ENCODE peak calls at places on chromosome 10, in seven cellular contexts. One of them, this sample, is unnamed.

GRCh38 chr10:68550747-68551411 is 9.3 kb upstream of the TET1 start:
- DNase-seq in AG08396: peak
- DNase-seq in Calu3: peak
- DNase-seq in HTR-8/SVneo: no peak
- DNase-seq in ascending aorta: peak
- DNase-seq in HL-60: peak
- DNase-seq in SW 1271: peak
- DNase-seq in this sample: peak

GRCh38 chr10:3347413-3348147 is 175.0 kb upstream of the PITRM1 start:
- DNase-seq in HL-60: no peak
- DNase-seq in HTR-8/SVneo: no peak
- DNase-seq in ascending aorta: no peak
- DNase-seq in Calu3: no peak
- DNase-seq in AG08396: no peak
- DNase-seq in SW 1271: no peak
- DNase-seq in this sample: peak

GRCh38 chr10:46272863-46273415 is 13.9 kb upstream of the ANTXRL start:
- DNase-seq in AG08396: no peak
- DNase-seq in Calu3: no peak
- DNase-seq in SW 1271: no peak
- DNase-seq in HL-60: no peak
- DNase-seq in ascending aorta: peak
- DNase-seq in HTR-8/SVneo: no peak
- DNase-seq in this sample: no peak

GRCh38 chr10:77496941-77497420 is 140.6 kb downstream of the KCNMA1 start:
- DNase-seq in ascending aorta: no peak
- DNase-seq in HTR-8/SVneo: no peak
- DNase-seq in Calu3: no peak
- DNase-seq in SW 1271: no peak
- DNase-seq in AG08396: no peak
- DNase-seq in HL-60: no peak
- DNase-seq in this sample: no peak

GRCh38 chr10:71804067-71804466 is 30.7 kb upstream of the VSIR start:
- DNase-seq in SW 1271: no peak
- DNase-seq in AG08396: no peak
- DNase-seq in ascending aorta: no peak
- DNase-seq in HL-60: peak
- DNase-seq in HTR-8/SVneo: no peak
- DNase-seq in Calu3: no peak
- DNase-seq in this sample: no peak

GRCh38 chr10:62491597-62491996 is 117.4 kb downstream of the ZNF365 start:
- DNase-seq in HTR-8/SVneo: no peak
- DNase-seq in SW 1271: no peak
- DNase-seq in ascending aorta: no peak
- DNase-seq in Calu3: no peak
- DNase-seq in AG08396: no peak
- DNase-seq in HL-60: no peak
- DNase-seq in this sample: no peak

GRCh38 chr10:100725041-100725440 is 20.3 kb upstream of the PAX2 start:
- DNase-seq in AG08396: no peak
- DNase-seq in HTR-8/SVneo: no peak
- DNase-seq in Calu3: no peak
- DNase-seq in ascending aorta: no peak
- DNase-seq in HL-60: no peak
- DNase-seq in SW 1271: no peak
- DNase-seq in this sample: no peak

GRCh38 chr10:20302033-20302432 is 485.8 kb downstream of the PLXDC2 start:
- DNase-seq in AG08396: no peak
- DNase-seq in SW 1271: no peak
- DNase-seq in HTR-8/SVneo: no peak
- DNase-seq in HL-60: no peak
- DNase-seq in Calu3: no peak
- DNase-seq in ascending aorta: no peak
- DNase-seq in this sample: no peak

GRCh38 chr10:119449760-119450461 is 92.6 kb downstream of the RGS10 start:
- DNase-seq in SW 1271: no peak
- DNase-seq in ascending aorta: peak
- DNase-seq in Calu3: no peak
- DNase-seq in HTR-8/SVneo: no peak
- DNase-seq in AG08396: peak
- DNase-seq in HL-60: no peak
- DNase-seq in this sample: peak

GRCh38 chr10:111756541-111757061 is 427.0 kb downstream of the GPAM start:
- DNase-seq in HL-60: peak
- DNase-seq in Calu3: peak
- DNase-seq in AG08396: no peak
- DNase-seq in SW 1271: peak
- DNase-seq in ascending aorta: no peak
- DNase-seq in HTR-8/SVneo: no peak
- DNase-seq in this sample: no peak

GRCh38 chr10:133221331-133221730 is 8.7 kb upstream of the UTF1 start:
- DNase-seq in ascending aorta: no peak
- DNase-seq in HL-60: no peak
- DNase-seq in HTR-8/SVneo: no peak
- DNase-seq in Calu3: no peak
- DNase-seq in AG08396: no peak
- DNase-seq in SW 1271: no peak
- DNase-seq in this sample: no peak

GRCh38 chr10:124717911-124718734 is 26.1 kb downstream of the FAM53B start:
- DNase-seq in SW 1271: no peak
- DNase-seq in HTR-8/SVneo: no peak
- DNase-seq in AG08396: no peak
- DNase-seq in ascending aorta: no peak
- DNase-seq in Calu3: peak
- DNase-seq in HL-60: peak
- DNase-seq in this sample: no peak

GRCh38 chr10:79153753-79154152 is 85.0 kb downstream of the ZMIZ1 start:
- DNase-seq in Calu3: no peak
- DNase-seq in HTR-8/SVneo: no peak
- DNase-seq in ascending aorta: peak
- DNase-seq in HL-60: no peak
- DNase-seq in SW 1271: no peak
- DNase-seq in AG08396: no peak
- DNase-seq in this sample: no peak

GRCh38 chr10:102645741-102646609 is 1.7 kb downstream of the TRIM8 start:
- DNase-seq in Calu3: peak
- DNase-seq in HTR-8/SVneo: peak
- DNase-seq in SW 1271: peak
- DNase-seq in HL-60: peak
- DNase-seq in AG08396: peak
- DNase-seq in ascending aorta: peak
- DNase-seq in this sample: peak

GRCh38 chr10:3140280-3140679 is 32.3 kb downstream of the PITRM1 start:
- DNase-seq in HL-60: no peak
- DNase-seq in Calu3: no peak
- DNase-seq in AG08396: no peak
- DNase-seq in SW 1271: no peak
- DNase-seq in HTR-8/SVneo: no peak
- DNase-seq in ascending aorta: no peak
- DNase-seq in this sample: no peak